ENCODE peak calls at places on chromosome 2, in four cellular contexts. U is MM.1S, Z is brain microvascular endothelial cell, S is breast epithelium. A is an unnamed sample.
A peak's percentile ranks its signal among the peaks of the same experiment; 100 is the strongest.

GRCh38 chr2:31204761-31205160 is 12.6 kb downstream of the CAPN14 start:
- DNase-seq in U (no peak), Z (no peak), S (no peak), A (no peak)

GRCh38 chr2:149817206-149817605 is 229.6 kb upstream of the MMADHC start:
- DNase-seq in U (no peak), Z (no peak), S (no peak), A (no peak)

GRCh38 chr2:202051499-202052161 is 18.0 kb downstream of the FZD7 start:
- DNase-seq in U (no peak), Z (no peak), S (no peak), A (no peak)

GRCh38 chr2:149832256-149832655 is 244.7 kb upstream of the MMADHC start:
- DNase-seq in U (peak; percentile 88), Z (no peak), S (no peak), A (peak; percentile 3)

GRCh38 chr2:231640229-231640628 is 47.6 kb downstream of the TEX44 start:
- DNase-seq in U (no peak), Z (no peak), S (no peak), A (no peak)

GRCh38 chr2:136612079-136612478 is 153.3 kb upstream of the THSD7B start:
- DNase-seq in U (no peak), Z (no peak), S (no peak), A (no peak)

GRCh38 chr2:149613712-149614111 is 26.1 kb upstream of the MMADHC start:
- DNase-seq in U (no peak), Z (no peak), S (no peak), A (no peak)

GRCh38 chr2:119464977-119465376 is 33.3 kb downstream of the TMEM37 start:
- DNase-seq in U (no peak), Z (no peak), S (no peak), A (no peak)

GRCh38 chr2:28447943-28448737 is 47.7 kb upstream of the PLB1 start:
- DNase-seq in U (no peak), Z (peak; percentile 50), S (no peak), A (no peak)

GRCh38 chr2:113196839-113197238 is 23.1 kb downstream of the PSD4 start:
- DNase-seq in U (no peak), Z (no peak), S (no peak), A (no peak)

GRCh38 chr2:104923665-104924064 is 69.8 kb downstream of the POU3F3 start:
- DNase-seq in U (peak; percentile 16), Z (no peak), S (no peak), A (no peak)

GRCh38 chr2:10777842-10778723 is 34.5 kb downstream of the PDIA6 start:
- DNase-seq in U (no peak), Z (no peak), S (no peak), A (no peak)

GRCh38 chr2:140506606-140507005 is 1624.2 kb downstream of the LRP1B start:
- DNase-seq in U (no peak), Z (peak; percentile 93), S (no peak), A (no peak)

GRCh38 chr2:70954886-70955285 is 19.2 kb downstream of the ATP6V1B1 start:
- DNase-seq in U (no peak), Z (no peak), S (no peak), A (no peak)

GRCh38 chr2:240250985-240251847 is 110.8 kb upstream of the OTOS start:
- DNase-seq in U (peak; percentile 27), Z (peak; percentile 89), S (peak; percentile 85), A (no peak)

GRCh38 chr2:240929364-240930095 is 23.4 kb downstream of the CROCC2 start:
- DNase-seq in U (no peak), Z (no peak), S (peak; percentile 25), A (no peak)

GRCh38 chr2:71498261-71498701 is 44.9 kb downstream of the DYSF start:
- DNase-seq in U (no peak), Z (peak; percentile 98), S (no peak), A (no peak)

GRCh38 chr2:11784747-11785610 is 38.5 kb downstream of the LPIN1 start:
- DNase-seq in U (no peak), Z (peak; percentile 69), S (no peak), A (peak; percentile 22)

GRCh38 chr2:132965469-132965868 is 295.5 kb upstream of the LYPD1 start:
- DNase-seq in U (no peak), Z (no peak), S (no peak), A (no peak)

GRCh38 chr2:40256649-40257048 is 195.2 kb downstream of the SLC8A1 start:
- DNase-seq in U (no peak), Z (no peak), S (no peak), A (peak; percentile 21)

GRCh38 chr2:236156860-236157194 is 11.4 kb downstream of the GBX2 start:
- DNase-seq in U (no peak), Z (no peak), S (no peak), A (no peak)

GRCh38 chr2:69012310-69013122 is 463 bp upstream of the ANTXR1 start:
- DNase-seq in U (peak; percentile 49), Z (peak; percentile 56), S (no peak), A (peak; percentile 26)

GRCh38 chr2:98311771-98312545 is 34.3 kb upstream of the CNGA3 start:
- DNase-seq in U (no peak), Z (no peak), S (no peak), A (peak; percentile 6)

GRCh38 chr2:197322729-197323720 is 12.4 kb upstream of the ANKRD44 start:
- DNase-seq in U (no peak), Z (no peak), S (no peak), A (no peak)

GRCh38 chr2:2664989-2665833 is 334.1 kb upstream of the MYT1L start:
- DNase-seq in U (no peak), Z (peak; percentile 54), S (no peak), A (no peak)

GRCh38 chr2:217413193-217413592 is 553.3 kb upstream of the TNP1 start:
- DNase-seq in U (no peak), Z (no peak), S (no peak), A (no peak)

GRCh38 chr2:45342-46130 is 769 bp downstream of the FAM110C start:
- DNase-seq in U (no peak), Z (no peak), S (no peak), A (no peak)

GRCh38 chr2:46471-47345 is at the start of gene FAM110C:
- DNase-seq in U (no peak), Z (peak; percentile 5), S (peak; percentile 83), A (no peak)

GRCh38 chr2:44748-45341 is 1.5 kb downstream of the FAM110C start:
- DNase-seq in U (no peak), Z (no peak), S (no peak), A (no peak)

GRCh38 chr2:47346-48218 is 1.3 kb upstream of the FAM110C start:
- DNase-seq in U (no peak), Z (no peak), S (no peak), A (no peak)

DNA sequence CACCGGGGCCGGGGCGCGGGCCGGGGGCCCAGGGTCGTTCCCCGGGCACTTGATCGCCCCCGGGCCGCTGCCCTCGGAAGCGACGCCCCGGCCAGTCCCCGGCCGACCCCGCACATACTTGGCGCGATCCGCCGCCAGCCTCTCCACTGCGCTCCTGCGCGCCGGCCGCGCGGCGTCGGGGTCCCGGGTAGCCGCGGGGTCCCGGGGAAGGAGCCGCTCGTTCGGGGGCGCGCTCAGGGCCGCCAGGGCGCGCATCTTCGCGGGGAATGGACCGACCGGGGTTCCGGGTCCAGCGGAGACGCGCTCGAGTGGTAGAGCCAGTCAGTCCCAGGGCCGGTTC is 204 bp downstream of the FAM110C start:
- DNase-seq in U (no peak), Z (no peak), S (no peak), A (no peak)
- H3K4me3 ChIP-seq in U (no peak overlapping the region), Z (no peak overlapping the region), S (peak overlapping the region; percentile 84), A (no peak overlapping the region)

GRCh38 chr2:181239400-181239799 is 217.8 kb upstream of the ITGA4 start:
- DNase-seq in U (no peak), Z (no peak), S (no peak), A (peak; percentile 53)
- TF ChIP-seq CTCF in U (no peak), Z (peak; percentile 26), S (no peak), A (peak; percentile 24)

DNA sequence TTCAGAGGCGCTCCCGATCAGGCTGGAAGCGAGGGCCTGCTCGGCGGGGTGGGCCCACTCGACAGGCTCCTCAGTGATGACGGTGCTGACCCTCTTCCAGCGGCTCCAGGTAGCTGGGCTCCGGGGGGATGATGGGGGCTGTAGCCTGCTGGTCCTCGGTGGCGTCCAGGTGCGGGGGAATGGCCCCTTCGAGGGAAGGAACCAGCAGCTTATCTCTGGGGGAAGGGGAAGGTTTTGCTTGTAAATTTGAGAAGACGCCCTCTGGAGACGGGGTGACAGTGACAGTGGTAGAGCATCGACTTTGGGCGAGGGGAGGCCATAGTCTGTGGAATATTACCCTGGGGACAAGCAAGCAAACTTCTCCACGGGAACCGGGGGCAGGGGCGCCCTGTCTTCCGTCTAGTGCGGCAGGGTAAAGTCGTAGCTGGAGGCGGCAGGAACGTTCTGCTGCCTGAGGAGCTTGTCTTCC is 891.9 kb upstream of the LRRTM1 start:
- DNase-seq in U (no peak), Z (no peak), S (no peak), A (no peak)
- H3K4me3 ChIP-seq in U (no peak overlapping the region), Z (no peak overlapping the region), S (no peak overlapping the region), A (no peak overlapping the region)

DNA sequence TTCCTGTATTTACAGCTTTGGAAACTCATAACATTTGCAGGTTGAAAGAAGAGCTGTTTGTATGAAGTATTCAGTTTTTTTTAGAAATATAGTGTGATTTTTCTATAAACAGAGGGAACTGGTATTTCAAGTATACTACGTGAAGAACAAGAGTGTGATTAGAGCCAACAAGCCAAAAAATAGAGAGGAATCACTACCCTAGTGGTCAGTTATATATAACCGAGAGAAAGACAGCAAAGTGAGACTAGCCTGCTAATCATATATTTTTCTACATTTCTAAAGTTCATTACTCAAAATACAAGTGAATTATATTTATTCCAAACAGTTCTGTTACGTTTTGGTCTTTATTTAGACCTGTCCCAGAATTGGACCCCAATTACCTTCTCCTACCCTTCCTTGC is 444.8 kb upstream of the NRP2 start:
- DNase-seq in U (no peak), Z (no peak), S (no peak), A (no peak)
- TF ChIP-seq CTCF in U (no peak), Z (no peak), S (no peak), A (no peak)

GRCh38 chr2:100327742-100328141 is 5.4 kb upstream of the LONRF2 start:
- DNase-seq in U (no peak), Z (no peak), S (no peak), A (no peak)

GRCh38 chr2:100320547-100321180 is 1.6 kb downstream of the LONRF2 start:
- DNase-seq in U (no peak), Z (no peak), S (no peak), A (no peak)

GRCh38 chr2:100321181-100321880 is 970 bp downstream of the LONRF2 start:
- DNase-seq in U (no peak), Z (peak; percentile 7), S (peak; percentile 60), A (no peak)

GRCh38 chr2:100317634-100318033 is 4.7 kb downstream of the LONRF2 start:
- DNase-seq in U (peak; percentile 14), Z (no peak), S (no peak), A (no peak)

GRCh38 chr2:100321881-100322820 is at the start of gene LONRF2:
- DNase-seq in U (no peak), Z (no peak), S (peak; percentile 58), A (peak; percentile 2)
- H3K4me3 ChIP-seq in U (no peak within 1 kb of the TSS), Z (peak within 1 kb of the TSS; percentile 35), S (peak within 1 kb of the TSS; percentile 82), A (no peak within 1 kb of the TSS)